ENCODE peak calls at places on chromosomes 1 and 21, in six cellular contexts. Y is HCT116, D is H1, E is K562, U is GM12878, L is HepG2. R is an unnamed sample.
A peak's percentile ranks its signal among the peaks of the same experiment; 100 is the strongest.

GRCh38 chr21:38538353-38538752 is 40.1 kb upstream of the ERG start:
- DNase-seq in Y (no peak), D (no peak), E (no peak), U (no peak), L (no peak), R (no peak)

GRCh38 chr1:23673086-23673813 is 18.4 kb upstream of the RPL11 start:
- DNase-seq in Y (no peak), D (peak; percentile 76), E (peak; percentile 66), U (no peak), L (peak; percentile 60), R (peak; percentile 25)

GRCh38 chr1:46539968-46540367 is 11.5 kb downstream of the KNCN start:
- DNase-seq in Y (no peak), D (no peak), E (no peak), U (no peak), L (no peak), R (no peak)

GRCh38 chr1:19651141-19651737 is 7.1 kb downstream of the NBL1 start:
- DNase-seq in Y (no peak), D (peak; percentile 71), E (peak; percentile 85), U (no peak), L (peak; percentile 24), R (no peak)

GRCh38 chr1:197465528-197466205 is 197.6 kb downstream of the CRB1 start:
- DNase-seq in Y (no peak), D (no peak), E (no peak), U (no peak), L (no peak), R (no peak)

GRCh38 chr1:55472784-55473183 is 257.6 kb upstream of the USP24 start:
- DNase-seq in Y (peak; percentile 63), D (no peak), E (no peak), U (no peak), L (no peak), R (no peak)

GRCh38 chr1:167599839-167600581 is 30.0 kb upstream of the RCSD1 start:
- DNase-seq in Y (peak; percentile 6), D (no peak), E (peak; percentile 46), U (peak; percentile 79), L (peak; percentile 18), R (no peak)

GRCh38 chr1:147434926-147435325 is 106.4 kb upstream of the BCL9 start:
- DNase-seq in Y (no peak), D (no peak), E (no peak), U (no peak), L (no peak), R (no peak)

GRCh38 chr1:203650012-203650836 is 23.6 kb downstream of the ATP2B4 start:
- DNase-seq in Y (no peak), D (peak; percentile 79), E (peak; percentile 89), U (no peak), L (no peak), R (peak; percentile 79)

GRCh38 chr1:154988053-154988954 is 5.1 kb upstream of the LENEP start:
- DNase-seq in Y (no peak), D (no peak), E (no peak), U (no peak), L (no peak), R (no peak)

GRCh38 chr1:154697710-154698109 is 89.7 kb upstream of the ADAR start:
- DNase-seq in Y (peak; percentile 60), D (no peak), E (no peak), U (no peak), L (no peak), R (no peak)

GRCh38 chr1:11858968-11859871 is 475 bp upstream of the NPPB start:
- DNase-seq in Y (no peak), D (peak; percentile 94), E (peak; percentile 96), U (no peak), L (peak; percentile 52), R (peak; percentile 51)

GRCh38 chr1:94061513-94062443 is 59.2 kb downstream of the ABCA4 start:
- DNase-seq in Y (peak; percentile 67), D (peak; percentile 79), E (peak; percentile 72), U (no peak), L (peak; percentile 97), R (no peak)

GRCh38 chr1:243254233-243254926 is 701 bp downstream of the CEP170 start:
- DNase-seq in Y (no peak), D (peak; percentile 61), E (peak; percentile 71), U (no peak), L (peak; percentile 34), R (peak; percentile 32)

GRCh38 chr1:87501738-87502137 is 173.1 kb downstream of the LMO4 start:
- DNase-seq in Y (peak; percentile 3), D (no peak), E (no peak), U (no peak), L (no peak), R (no peak)

GRCh38 chr1:87497804-87498203 is 169.1 kb downstream of the LMO4 start:
- DNase-seq in Y (no peak), D (no peak), E (no peak), U (no peak), L (no peak), R (no peak)

GRCh38 chr1:209398330-209398991 is 185.1 kb upstream of the CAMK1G start:
- DNase-seq in Y (no peak), D (no peak), E (no peak), U (no peak), L (no peak), R (peak; percentile 83)

GRCh38 chr1:113616201-113616600 is 143.1 kb downstream of the PHTF1 start:
- DNase-seq in Y (no peak), D (no peak), E (no peak), U (no peak), L (no peak), R (no peak)

GRCh38 chr1:154784924-154785531 is 85.1 kb downstream of the KCNN3 start:
- DNase-seq in Y (no peak), D (no peak), E (no peak), U (peak; percentile 76), L (peak; percentile 25), R (no peak)

GRCh38 chr21:45644041-45644906 is 749 bp downstream of the PCBP3 start:
- DNase-seq in Y (no peak), D (no peak), E (peak; percentile 50), U (no peak), L (no peak), R (no peak)

GRCh38 chr1:247189981-247190798 is 18.4 kb upstream of the ZNF124 start:
- DNase-seq in Y (no peak), D (no peak), E (no peak), U (no peak), L (no peak), R (no peak)

GRCh38 chr1:43879414-43879813 is 54.2 kb upstream of the ARTN start:
- DNase-seq in Y (no peak), D (no peak), E (no peak), U (no peak), L (no peak), R (no peak)

GRCh38 chr1:40421348-40421693 is 29.0 kb upstream of the ZFP69B start:
- DNase-seq in Y (no peak), D (no peak), E (no peak), U (no peak), L (no peak), R (no peak)

GRCh38 chr21:35664683-35665082 is 395.6 kb downstream of the SETD4 start:
- DNase-seq in Y (peak; percentile 22), D (no peak), E (no peak), U (peak; percentile 11), L (peak; percentile 3), R (no peak)

GRCh38 chr1:39673215-39673614 is 1.3 kb upstream of the NT5C1A start:
- DNase-seq in Y (no peak), D (no peak), E (no peak), U (no peak), L (no peak), R (no peak)

GRCh38 chr1:53197301-53198205 is 929 bp downstream of the CPT2 start:
- DNase-seq in Y (no peak), D (no peak), E (peak; percentile 60), U (no peak), L (no peak), R (no peak)

GRCh38 chr1:175075572-175076568 is 8.2 kb downstream of the TNN start:
- DNase-seq in Y (no peak), D (no peak), E (no peak), U (no peak), L (no peak), R (no peak)

GRCh38 chr1:209805341-209805781 is 581 bp downstream of the IRF6 start:
- DNase-seq in Y (no peak), D (peak; percentile 79), E (no peak), U (no peak), L (no peak), R (no peak)

GRCh38 chr1:212727386-212728181 is 27.9 kb upstream of the BATF3 start:
- DNase-seq in Y (no peak), D (no peak), E (no peak), U (no peak), L (no peak), R (no peak)

DNA sequence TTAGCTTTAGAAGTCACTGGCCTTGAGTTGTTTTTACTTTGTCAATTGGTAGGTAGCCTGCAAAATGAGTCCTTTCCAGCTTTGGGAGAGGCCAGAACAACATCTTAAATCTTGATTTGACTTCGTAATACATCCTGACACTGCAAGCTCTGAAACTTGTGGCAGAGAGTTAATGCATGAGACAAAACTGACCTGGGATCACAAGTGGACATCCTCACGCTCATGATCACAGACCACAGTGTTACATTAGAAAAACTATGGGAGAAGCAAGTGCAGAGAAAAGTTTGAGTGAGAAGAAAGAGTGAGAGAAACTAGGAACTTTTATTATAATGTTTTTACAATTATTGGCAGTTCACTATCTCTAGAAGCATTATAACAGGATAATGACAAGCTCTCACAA is 550.9 kb downstream of the USP25 start:
- DNase-seq in Y (no peak), D (no peak), E (no peak), U (no peak), L (no peak), R (no peak)
- H3K4me3 ChIP-seq in Y (no peak overlapping the region), D (no peak overlapping the region), E (no peak overlapping the region), U (no peak overlapping the region), L (no peak overlapping the region), R (no peak overlapping the region)

GRCh38 chr1:201711811-201712210 is 117.1 kb upstream of the IPO9 start:
- DNase-seq in Y (no peak), D (no peak), E (no peak), U (no peak), L (no peak), R (no peak)
- TF ChIP-seq YY1 in Y (no peak), D (no peak), E (no peak), U (no peak), L (no peak), R (no peak)

DNA sequence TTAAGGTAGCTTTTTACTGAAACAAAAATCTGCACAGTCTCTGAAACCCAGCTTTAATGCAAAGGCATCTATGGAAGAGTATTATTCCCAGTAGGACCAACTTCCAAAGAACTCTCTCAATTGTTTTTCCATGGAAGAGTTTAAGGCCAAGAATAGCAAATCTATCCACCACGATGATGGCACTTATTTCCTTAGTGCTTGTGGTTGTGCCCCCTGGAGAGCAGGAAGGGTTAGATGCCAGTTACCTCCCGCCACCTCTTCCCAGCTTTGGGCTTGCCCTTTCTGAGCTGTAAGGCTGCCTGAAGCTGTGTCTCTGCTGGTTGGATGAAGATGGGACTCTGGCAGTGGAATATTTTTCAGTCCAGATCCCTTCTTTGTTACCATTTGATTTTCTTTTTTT is 4.8 kb upstream of the ATP1A1 start:
- DNase-seq in Y (no peak), D (no peak), E (no peak), U (no peak), L (no peak), R (no peak)
- H3K4me3 ChIP-seq in Y (no peak overlapping the region), D (no peak overlapping the region), E (no peak overlapping the region), U (no peak overlapping the region), L (no peak overlapping the region), R (no peak overlapping the region)

DNA sequence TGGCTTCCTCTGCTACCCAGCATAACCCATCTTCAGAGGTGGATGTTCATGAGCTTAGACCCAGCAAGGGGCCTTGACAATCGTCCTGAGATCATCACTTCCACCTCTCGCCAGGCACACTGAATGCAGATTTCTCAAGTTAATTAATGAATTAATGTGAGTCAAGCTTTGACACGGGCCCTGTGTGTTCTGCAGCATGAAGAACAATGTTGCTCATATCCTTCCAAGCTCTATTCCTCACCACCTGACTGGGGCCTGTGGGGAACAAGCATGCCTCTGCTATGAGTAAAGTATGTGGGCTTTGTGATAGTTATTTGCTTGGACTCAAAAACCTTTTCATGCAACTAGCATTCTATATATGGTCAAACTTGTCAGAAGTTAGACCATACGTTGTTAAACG is 122.0 kb downstream of the SEC16B start:
- DNase-seq in Y (no peak), D (no peak), E (no peak), U (no peak), L (no peak), R (no peak)
- TF ChIP-seq YY1 in Y (no peak), D (no peak), E (no peak), U (no peak), L (no peak), R (no peak)